ENCODE peak calls at places on chromosomes 13 and 19, in seven cellular contexts. One of them, this sample, is unnamed. For H3K27me3, the result is how much of the 10 kb centered on the place peaks cover.

GRCh38 chr13:26977541-26977940 is 194.1 kb downstream of the USP12 start:
- DNase-seq in breast epithelium: no peak
- DNase-seq in neural progenitor cell: no peak
- DNase-seq in AG04450: no peak
- DNase-seq in colonic mucosa: no peak
- DNase-seq in Karpas-422: no peak
- DNase-seq in right atrium auricular region: no peak
- DNase-seq in this sample: no peak

GRCh38 chr13:107234315-107234714 is 666.4 kb upstream of the ARGLU1 start:
- DNase-seq in breast epithelium: no peak
- DNase-seq in neural progenitor cell: no peak
- DNase-seq in AG04450: no peak
- DNase-seq in colonic mucosa: no peak
- DNase-seq in Karpas-422: no peak
- DNase-seq in right atrium auricular region: no peak
- DNase-seq in this sample: no peak

GRCh38 chr19:3642296-3642695 is 15.7 kb upstream of the CACTIN start:
- DNase-seq in breast epithelium: no peak
- DNase-seq in neural progenitor cell: no peak
- DNase-seq in AG04450: no peak
- DNase-seq in colonic mucosa: no peak
- DNase-seq in Karpas-422: no peak
- DNase-seq in right atrium auricular region: no peak
- DNase-seq in this sample: no peak

GRCh38 chr19:39275578-39275977 is 7.4 kb downstream of the IFNL2 start:
- DNase-seq in breast epithelium: no peak
- DNase-seq in neural progenitor cell: no peak
- DNase-seq in AG04450: no peak
- DNase-seq in colonic mucosa: no peak
- DNase-seq in Karpas-422: no peak
- DNase-seq in right atrium auricular region: no peak
- DNase-seq in this sample: no peak

GRCh38 chr13:32228330-32229041 is 86.7 kb downstream of the ZAR1L start:
- DNase-seq in breast epithelium: no peak
- DNase-seq in neural progenitor cell: no peak
- DNase-seq in AG04450: peak
- DNase-seq in colonic mucosa: no peak
- DNase-seq in Karpas-422: no peak
- DNase-seq in right atrium auricular region: no peak
- DNase-seq in this sample: no peak

GRCh38 chr13:95201814-95202521 is 99.3 kb downstream of the ABCC4 start:
- DNase-seq in breast epithelium: no peak
- DNase-seq in neural progenitor cell: no peak
- DNase-seq in AG04450: no peak
- DNase-seq in colonic mucosa: no peak
- DNase-seq in Karpas-422: no peak
- DNase-seq in right atrium auricular region: no peak
- DNase-seq in this sample: no peak

GRCh38 chr19:10817291-10818038 is 18.5 kb downstream of the TMED1 start:
- DNase-seq in breast epithelium: no peak
- DNase-seq in neural progenitor cell: no peak
- DNase-seq in AG04450: peak
- DNase-seq in colonic mucosa: peak
- DNase-seq in Karpas-422: no peak
- DNase-seq in right atrium auricular region: peak
- DNase-seq in this sample: no peak

GRCh38 chr19:52786078-52786463 is 520 bp downstream of the ZNF600 start:
- DNase-seq in breast epithelium: no peak
- DNase-seq in neural progenitor cell: peak
- DNase-seq in AG04450: no peak
- DNase-seq in colonic mucosa: no peak
- DNase-seq in Karpas-422: peak
- DNase-seq in right atrium auricular region: no peak
- DNase-seq in this sample: no peak

GRCh38 chr19:8589177-8589714 is 12.0 kb upstream of the MYO1F start:
- DNase-seq in breast epithelium: no peak
- DNase-seq in neural progenitor cell: no peak
- DNase-seq in AG04450: no peak
- DNase-seq in colonic mucosa: no peak
- DNase-seq in Karpas-422: no peak
- DNase-seq in right atrium auricular region: no peak
- DNase-seq in this sample: no peak

GRCh38 chr13:91698308-91698707 is 299.9 kb downstream of the GPC5 start:
- DNase-seq in breast epithelium: no peak
- DNase-seq in neural progenitor cell: no peak
- DNase-seq in AG04450: no peak
- DNase-seq in colonic mucosa: no peak
- DNase-seq in Karpas-422: no peak
- DNase-seq in right atrium auricular region: no peak
- DNase-seq in this sample: no peak

GRCh38 chr13:109160887-109161669 is 531.7 kb downstream of the MYO16 start:
- DNase-seq in breast epithelium: no peak
- DNase-seq in neural progenitor cell: no peak
- DNase-seq in AG04450: no peak
- DNase-seq in colonic mucosa: no peak
- DNase-seq in Karpas-422: peak
- DNase-seq in right atrium auricular region: no peak
- DNase-seq in this sample: no peak

GRCh38 chr19:51777570-51778460 is 16.8 kb downstream of the FPR2 start:
- DNase-seq in breast epithelium: no peak
- DNase-seq in neural progenitor cell: peak
- DNase-seq in AG04450: peak
- DNase-seq in colonic mucosa: peak
- DNase-seq in Karpas-422: peak
- DNase-seq in right atrium auricular region: peak
- DNase-seq in this sample: no peak

GRCh38 chr13:107361666-107362065 is 793.7 kb upstream of the ARGLU1 start:
- DNase-seq in breast epithelium: no peak
- DNase-seq in neural progenitor cell: no peak
- DNase-seq in AG04450: no peak
- DNase-seq in colonic mucosa: no peak
- DNase-seq in Karpas-422: no peak
- DNase-seq in right atrium auricular region: no peak
- DNase-seq in this sample: no peak

GRCh38 chr19:12884627-12884925 is 2.4 kb downstream of the KLF1 start:
- DNase-seq in breast epithelium: no peak
- DNase-seq in neural progenitor cell: no peak
- DNase-seq in AG04450: no peak
- DNase-seq in colonic mucosa: no peak
- DNase-seq in Karpas-422: no peak
- DNase-seq in right atrium auricular region: no peak
- DNase-seq in this sample: no peak

GRCh38 chr13:36998624-36999041 is 507 bp downstream of the ALG5 start:
- DNase-seq in breast epithelium: no peak
- DNase-seq in neural progenitor cell: peak
- DNase-seq in AG04450: no peak
- DNase-seq in colonic mucosa: peak
- DNase-seq in Karpas-422: peak
- DNase-seq in right atrium auricular region: no peak
- DNase-seq in this sample: no peak

GRCh38 chr13:97600438-97601080 is 166.6 kb downstream of the RAP2A start:
- DNase-seq in breast epithelium: no peak
- DNase-seq in neural progenitor cell: no peak
- DNase-seq in AG04450: peak
- DNase-seq in colonic mucosa: no peak
- DNase-seq in Karpas-422: no peak
- DNase-seq in right atrium auricular region: no peak
- DNase-seq in this sample: no peak

GRCh38 chr13:79409828-79410227 is 3.8 kb upstream of the RBM26 start:
- DNase-seq in breast epithelium: no peak
- DNase-seq in neural progenitor cell: no peak
- DNase-seq in AG04450: no peak
- DNase-seq in colonic mucosa: no peak
- DNase-seq in Karpas-422: peak
- DNase-seq in right atrium auricular region: no peak
- DNase-seq in this sample: no peak

GRCh38 chr13:20828540-20829364 is 55.0 kb upstream of the EEF1AKMT1 start:
- DNase-seq in breast epithelium: no peak
- DNase-seq in neural progenitor cell: peak
- DNase-seq in AG04450: no peak
- DNase-seq in colonic mucosa: peak
- DNase-seq in Karpas-422: peak
- DNase-seq in right atrium auricular region: no peak
- DNase-seq in this sample: no peak

GRCh38 chr13:49777746-49778614 is 14.5 kb downstream of the KPNA3 start:
- DNase-seq in breast epithelium: no peak
- DNase-seq in neural progenitor cell: no peak
- DNase-seq in AG04450: no peak
- DNase-seq in colonic mucosa: no peak
- DNase-seq in Karpas-422: no peak
- DNase-seq in right atrium auricular region: no peak
- DNase-seq in this sample: no peak

GRCh38 chr13:101209206-101209893 is 207.0 kb downstream of the NALCN start:
- DNase-seq in breast epithelium: no peak
- DNase-seq in neural progenitor cell: no peak
- DNase-seq in AG04450: no peak
- DNase-seq in colonic mucosa: no peak
- DNase-seq in Karpas-422: no peak
- DNase-seq in right atrium auricular region: no peak
- DNase-seq in this sample: no peak

GRCh38 chr13:24180743-24181384 is 20.3 kb downstream of the SPATA13 start:
- DNase-seq in breast epithelium: no peak
- DNase-seq in neural progenitor cell: no peak
- DNase-seq in AG04450: no peak
- DNase-seq in colonic mucosa: no peak
- DNase-seq in Karpas-422: no peak
- DNase-seq in right atrium auricular region: no peak
- DNase-seq in this sample: no peak

GRCh38 chr19:44907613-44908012 is 2.0 kb downstream of the APOE start:
- DNase-seq in breast epithelium: no peak
- DNase-seq in neural progenitor cell: no peak
- DNase-seq in AG04450: no peak
- DNase-seq in colonic mucosa: no peak
- DNase-seq in Karpas-422: no peak
- DNase-seq in right atrium auricular region: no peak
- DNase-seq in this sample: no peak

GRCh38 chr19:1523412-1524205 is at the start of gene PLK5:
- DNase-seq in breast epithelium: no peak
- DNase-seq in neural progenitor cell: peak
- DNase-seq in AG04450: no peak
- DNase-seq in colonic mucosa: no peak
- DNase-seq in Karpas-422: no peak
- DNase-seq in right atrium auricular region: no peak
- DNase-seq in this sample: no peak

GRCh38 chr19:18479964-18480723 is 41.7 kb downstream of the ELL start:
- DNase-seq in breast epithelium: no peak
- DNase-seq in neural progenitor cell: no peak
- DNase-seq in AG04450: no peak
- DNase-seq in colonic mucosa: peak
- DNase-seq in Karpas-422: no peak
- DNase-seq in right atrium auricular region: peak
- DNase-seq in this sample: peak

GRCh38 chr13:81726037-81726726 is 1385.3 kb upstream of the SPRY2 start:
- DNase-seq in breast epithelium: no peak
- DNase-seq in neural progenitor cell: no peak
- DNase-seq in AG04450: no peak
- DNase-seq in colonic mucosa: no peak
- DNase-seq in Karpas-422: no peak
- DNase-seq in right atrium auricular region: no peak
- DNase-seq in this sample: no peak

GRCh38 chr19:15869109-15869555 is 28.7 kb downstream of the CYP4F2 start:
- DNase-seq in breast epithelium: no peak
- DNase-seq in neural progenitor cell: no peak
- DNase-seq in AG04450: no peak
- DNase-seq in colonic mucosa: peak
- DNase-seq in Karpas-422: peak
- DNase-seq in right atrium auricular region: no peak
- DNase-seq in this sample: no peak

GRCh38 chr13:48303331-48304131 is at the start of gene RB1:
- DNase-seq in breast epithelium: peak
- DNase-seq in neural progenitor cell: peak
- DNase-seq in AG04450: peak
- DNase-seq in colonic mucosa: peak
- DNase-seq in Karpas-422: peak
- DNase-seq in right atrium auricular region: peak
- DNase-seq in this sample: peak

GRCh38 chr19:53892301-53892980 is 10.4 kb downstream of the PRKCG start:
- DNase-seq in breast epithelium: no peak
- DNase-seq in neural progenitor cell: no peak
- DNase-seq in AG04450: no peak
- DNase-seq in colonic mucosa: no peak
- DNase-seq in Karpas-422: no peak
- DNase-seq in right atrium auricular region: no peak
- DNase-seq in this sample: no peak

GRCh38 chr13:28558567-28558966 is 63.6 kb upstream of the FLT1 start:
- DNase-seq in breast epithelium: no peak
- DNase-seq in neural progenitor cell: no peak
- DNase-seq in AG04450: no peak
- DNase-seq in colonic mucosa: no peak
- DNase-seq in Karpas-422: no peak
- DNase-seq in right atrium auricular region: no peak
- DNase-seq in this sample: no peak

DNA sequence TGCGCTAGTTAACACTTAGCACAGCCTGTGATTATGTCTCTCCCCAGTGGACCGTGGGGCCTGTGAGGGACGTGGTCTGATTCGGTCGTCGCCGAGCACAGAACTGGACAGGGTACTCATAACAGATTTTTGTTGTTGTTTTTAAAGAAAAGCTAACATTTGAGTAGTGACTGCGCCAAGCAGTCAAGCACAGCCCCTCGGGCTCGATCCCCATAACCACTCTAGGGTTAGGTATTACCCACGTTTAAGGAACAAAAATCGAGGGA is 805 bp upstream of the PTOV1 start:
- DNase-seq in breast epithelium: no peak
- DNase-seq in neural progenitor cell: no peak
- DNase-seq in AG04450: no peak
- DNase-seq in colonic mucosa: peak
- DNase-seq in Karpas-422: no peak
- DNase-seq in right atrium auricular region: no peak
- DNase-seq in this sample: no peak
- H3K27me3 ChIP-seq in breast epithelium: under half
- H3K27me3 ChIP-seq in neural progenitor cell: under half
- H3K27me3 ChIP-seq in AG04450: under half
- H3K27me3 ChIP-seq in colonic mucosa: under half
- H3K27me3 ChIP-seq in Karpas-422: under half
- H3K27me3 ChIP-seq in right atrium auricular region: under half
- H3K27me3 ChIP-seq in this sample: under half

GRCh38 chr13:33322474-33322827 is 36.9 kb upstream of the STARD13 start:
- DNase-seq in breast epithelium: no peak
- DNase-seq in neural progenitor cell: no peak
- DNase-seq in AG04450: peak
- DNase-seq in colonic mucosa: no peak
- DNase-seq in Karpas-422: no peak
- DNase-seq in right atrium auricular region: peak
- DNase-seq in this sample: no peak
- H3K4me3 ChIP-seq in breast epithelium: no peak
- H3K4me3 ChIP-seq in neural progenitor cell: no peak
- H3K4me3 ChIP-seq in AG04450: peak
- H3K4me3 ChIP-seq in colonic mucosa: no peak
- H3K4me3 ChIP-seq in Karpas-422: no peak
- H3K4me3 ChIP-seq in right atrium auricular region: no peak
- H3K4me3 ChIP-seq in this sample: peak

GRCh38 chr13:99959538-99960230 is 11.9 kb downstream of the ZIC5 start:
- DNase-seq in breast epithelium: no peak
- DNase-seq in neural progenitor cell: peak
- DNase-seq in AG04450: no peak
- DNase-seq in colonic mucosa: no peak
- DNase-seq in Karpas-422: no peak
- DNase-seq in right atrium auricular region: no peak
- DNase-seq in this sample: no peak
- H3K27me3 ChIP-seq in breast epithelium: half or more
- H3K27me3 ChIP-seq in neural progenitor cell: under half
- H3K27me3 ChIP-seq in AG04450: half or more
- H3K27me3 ChIP-seq in colonic mucosa: half or more
- H3K27me3 ChIP-seq in Karpas-422: under half
- H3K27me3 ChIP-seq in right atrium auricular region: half or more
- H3K27me3 ChIP-seq in this sample: under half

GRCh38 chr19:47405854-47406417 is 13.4 kb downstream of the MEIS3 start:
- DNase-seq in breast epithelium: no peak
- DNase-seq in neural progenitor cell: no peak
- DNase-seq in AG04450: no peak
- DNase-seq in colonic mucosa: no peak
- DNase-seq in Karpas-422: no peak
- DNase-seq in right atrium auricular region: no peak
- DNase-seq in this sample: no peak
- H3K4me3 ChIP-seq in breast epithelium: no peak
- H3K4me3 ChIP-seq in neural progenitor cell: no peak
- H3K4me3 ChIP-seq in AG04450: no peak
- H3K4me3 ChIP-seq in colonic mucosa: no peak
- H3K4me3 ChIP-seq in Karpas-422: no peak
- H3K4me3 ChIP-seq in right atrium auricular region: no peak
- H3K4me3 ChIP-seq in this sample: no peak